ENCODE peak calls at places on chromosomes 11 and 22, in seven cellular contexts. W is body of pancreas, H is GM23248, S is lung, X is cardiac muscle cell, Z is transverse colon, G is Panc1. N is an unnamed sample.
A peak's percentile ranks its signal among the peaks of the same experiment; 100 is the strongest.

GRCh38 chr11:120153221-120153620 is 15.3 kb upstream of the TRIM29 start:
- DNase-seq in W (no peak), H (no peak), S (no peak), X (no peak), Z (no peak), G (no peak), N (no peak)

GRCh38 chr22:20786048-20786447 is 12.1 kb downstream of the SERPIND1 start:
- DNase-seq in W (no peak), H (no peak), S (no peak), X (no peak), Z (no peak), G (no peak), N (no peak)

GRCh38 chr11:60251485-60252207 is 8.7 kb upstream of the MS4A4E start:
- DNase-seq in W (peak; percentile 21), H (peak; percentile 1), S (no peak), X (peak; percentile 56), Z (no peak), G (peak; percentile 7), N (no peak)

GRCh38 chr11:28338371-28338770 is 230.2 kb downstream of the METTL15 start:
- DNase-seq in W (no peak), H (no peak), S (no peak), X (no peak), Z (no peak), G (no peak), N (no peak)

GRCh38 chr11:5196067-5196466 is 4.4 kb downstream of the OR51V1 start:
- DNase-seq in W (no peak), H (no peak), S (no peak), X (no peak), Z (no peak), G (no peak), N (no peak)

GRCh38 chr11:111663820-111664219 is 61.6 kb downstream of the SIK2 start:
- DNase-seq in W (peak; percentile 82), H (peak; percentile 32), S (peak; percentile 58), X (no peak), Z (peak; percentile 19), G (no peak), N (no peak)

GRCh38 chr11:58880625-58881024 is 36.1 kb upstream of the GLYATL2 start:
- DNase-seq in W (no peak), H (no peak), S (no peak), X (no peak), Z (no peak), G (no peak), N (no peak)

GRCh38 chr11:77039491-77040400 is 5.5 kb downstream of the B3GNT6 start:
- DNase-seq in W (peak; percentile 70), H (peak; percentile 65), S (no peak), X (peak; percentile 59), Z (peak; percentile 74), G (no peak), N (peak; percentile 23)

GRCh38 chr22:22342697-22343602 is 98.4 kb downstream of the VPREB1 start:
- DNase-seq in W (peak; percentile 90), H (peak; percentile 26), S (peak; percentile 92), X (peak; percentile 14), Z (peak; percentile 86), G (no peak), N (peak; percentile 51)

GRCh38 chr11:17898071-17898470 is 114.8 kb downstream of the SERGEF start:
- DNase-seq in W (no peak), H (no peak), S (no peak), X (no peak), Z (no peak), G (no peak), N (no peak)

GRCh38 chr11:131511794-131512193 is 141.4 kb downstream of the NTM start:
- DNase-seq in W (peak; percentile 76), H (peak; percentile 28), S (no peak), X (peak; percentile 54), Z (peak; percentile 42), G (peak; percentile 2), N (no peak)

GRCh38 chr22:39661842-39662676 is 91.5 kb downstream of the CACNA1I start:
- DNase-seq in W (peak; percentile 49), H (no peak), S (no peak), X (peak; percentile 48), Z (peak; percentile 70), G (no peak), N (peak; percentile 87)

DNA sequence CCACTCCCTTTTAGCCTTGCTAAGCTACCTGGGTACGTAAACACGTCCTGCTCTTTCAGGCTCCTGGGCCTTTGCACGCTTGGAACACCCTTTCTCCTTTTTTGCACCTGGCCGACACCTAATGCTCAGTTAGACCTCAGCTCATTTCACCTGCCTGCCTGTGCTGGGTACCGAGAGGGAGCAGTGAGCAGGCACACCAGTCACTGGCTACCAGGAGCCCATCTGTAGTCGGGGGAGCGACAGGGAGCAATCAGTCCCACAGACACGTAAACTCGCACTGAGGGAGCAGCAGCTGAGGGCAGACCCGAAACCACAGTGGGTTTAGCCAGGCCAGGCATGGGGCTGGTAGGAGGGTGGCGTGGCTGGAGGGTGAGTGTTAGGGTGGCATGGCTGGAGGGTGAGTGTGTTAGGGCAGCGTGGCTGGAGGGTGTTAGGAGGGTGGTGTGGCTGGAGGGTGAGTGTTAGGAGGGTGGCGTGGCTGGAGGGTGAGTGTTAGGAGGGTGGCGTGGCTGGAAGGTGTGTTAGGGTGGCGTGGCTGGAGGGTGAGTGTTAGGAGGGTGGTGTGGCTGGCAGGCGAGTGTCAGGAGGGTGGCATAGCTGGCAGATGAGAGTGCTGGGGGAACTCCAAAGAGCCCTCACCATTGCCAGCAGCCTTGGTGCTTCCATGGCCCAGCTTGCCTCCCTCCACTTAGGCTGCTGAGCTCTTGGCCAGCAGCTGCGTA is 6.4 kb upstream of the GTSE1 start:
- DNase-seq in W (no peak), H (no peak), S (no peak), X (no peak), Z (no peak), G (no peak), N (no peak)
- H3K27ac ChIP-seq in W (no peak overlapping the region), H (no peak overlapping the region), S (peak overlapping the region; percentile 43), X (no peak overlapping the region), Z (no peak overlapping the region), G (no peak overlapping the region), N (no peak overlapping the region)

GRCh38 chr11:64358536-64358906 is 441 bp upstream of the RPS6KA4 start:
- DNase-seq in W (no peak), H (no peak), S (no peak), X (no peak), Z (no peak), G (no peak), N (no peak)

GRCh38 chr11:64356498-64357411 is 2.2 kb upstream of the RPS6KA4 start:
- DNase-seq in W (peak; percentile 60), H (peak; percentile 69), S (no peak), X (peak; percentile 84), Z (no peak), G (peak; percentile 62), N (no peak)

GRCh38 chr11:64358907-64359711 is at the start of gene RPS6KA4:
- DNase-seq in W (peak; percentile 77), H (peak; percentile 92), S (no peak), X (peak; percentile 84), Z (peak; percentile 73), G (no peak), N (no peak)

GRCh38 chr11:64357446-64357845 is 1.5 kb upstream of the RPS6KA4 start:
- DNase-seq in W (no peak), H (no peak), S (no peak), X (no peak), Z (no peak), G (no peak), N (no peak)

GRCh38 chr11:64357904-64358535 is 942 bp upstream of the RPS6KA4 start:
- DNase-seq in W (no peak), H (peak; percentile 37), S (no peak), X (no peak), Z (peak; percentile 32), G (peak; percentile 18), N (no peak)
- H3K4me3 ChIP-seq in W (no peak overlapping the region), H (peak overlapping the region; percentile 88), S (no peak overlapping the region), X (no peak overlapping the region), Z (no peak overlapping the region), G (peak overlapping the region; percentile 86), N (peak overlapping the region; percentile 53)

GRCh38 chr11:64564947-64565889 is 25.8 kb upstream of the SLC22A12 start:
- DNase-seq in W (no peak), H (no peak), S (no peak), X (peak; percentile 23), Z (no peak), G (no peak), N (no peak)
- H3K36me3 ChIP-seq in W (no peaks in the 10 kb centered on the region), H (no peaks in the 10 kb centered on the region), S (no peaks in the 10 kb centered on the region), X (no peaks in the 10 kb centered on the region), Z (no peaks in the 10 kb centered on the region), G (no peaks in the 10 kb centered on the region), N (no peaks in the 10 kb centered on the region)

DNA sequence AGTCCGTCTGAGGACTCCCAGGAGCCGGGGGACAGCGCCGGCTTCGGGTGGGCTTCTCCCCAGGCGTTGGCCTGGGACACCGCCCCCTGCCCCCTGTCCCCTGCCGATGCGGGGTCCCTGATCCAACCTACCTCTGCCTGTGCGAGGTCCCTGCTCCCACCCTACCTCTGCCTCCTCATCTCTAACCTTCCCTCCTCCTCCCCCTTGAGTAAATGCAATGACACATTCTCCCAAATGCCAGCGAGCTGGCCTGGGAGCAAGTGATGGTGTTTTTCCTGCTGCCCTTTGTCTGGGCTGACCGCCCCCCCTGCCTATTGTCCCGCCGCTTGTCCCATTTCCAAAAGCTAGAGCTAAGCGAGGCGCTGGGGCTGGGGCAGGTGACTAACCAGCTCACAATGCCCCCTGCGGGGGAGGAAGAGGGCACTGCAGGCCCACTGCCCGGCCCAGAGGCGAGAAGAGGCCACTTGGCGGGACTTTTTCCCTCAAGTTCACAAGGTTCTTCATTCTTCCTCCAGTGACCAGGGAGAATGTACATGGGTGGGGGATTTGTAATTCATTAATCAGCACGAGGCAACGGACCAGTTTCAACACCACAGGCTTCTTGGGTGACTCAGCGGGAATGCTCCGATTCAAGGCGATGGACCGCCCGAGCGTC is 645 bp upstream of the CLCF1 start:
- DNase-seq in W (peak; percentile 87), H (peak; percentile 99), S (peak; percentile 90), X (peak; percentile 75), Z (peak; percentile 83), G (peak; percentile 80), N (peak; percentile 73)
- H3K27ac ChIP-seq in W (peak overlapping the region; percentile 91), H (peak overlapping the region; percentile 98), S (peak overlapping the region; percentile 98), X (no peak overlapping the region), Z (peak overlapping the region; percentile 95), G (peak overlapping the region; percentile 98), N (peak overlapping the region; percentile 38)

DNA sequence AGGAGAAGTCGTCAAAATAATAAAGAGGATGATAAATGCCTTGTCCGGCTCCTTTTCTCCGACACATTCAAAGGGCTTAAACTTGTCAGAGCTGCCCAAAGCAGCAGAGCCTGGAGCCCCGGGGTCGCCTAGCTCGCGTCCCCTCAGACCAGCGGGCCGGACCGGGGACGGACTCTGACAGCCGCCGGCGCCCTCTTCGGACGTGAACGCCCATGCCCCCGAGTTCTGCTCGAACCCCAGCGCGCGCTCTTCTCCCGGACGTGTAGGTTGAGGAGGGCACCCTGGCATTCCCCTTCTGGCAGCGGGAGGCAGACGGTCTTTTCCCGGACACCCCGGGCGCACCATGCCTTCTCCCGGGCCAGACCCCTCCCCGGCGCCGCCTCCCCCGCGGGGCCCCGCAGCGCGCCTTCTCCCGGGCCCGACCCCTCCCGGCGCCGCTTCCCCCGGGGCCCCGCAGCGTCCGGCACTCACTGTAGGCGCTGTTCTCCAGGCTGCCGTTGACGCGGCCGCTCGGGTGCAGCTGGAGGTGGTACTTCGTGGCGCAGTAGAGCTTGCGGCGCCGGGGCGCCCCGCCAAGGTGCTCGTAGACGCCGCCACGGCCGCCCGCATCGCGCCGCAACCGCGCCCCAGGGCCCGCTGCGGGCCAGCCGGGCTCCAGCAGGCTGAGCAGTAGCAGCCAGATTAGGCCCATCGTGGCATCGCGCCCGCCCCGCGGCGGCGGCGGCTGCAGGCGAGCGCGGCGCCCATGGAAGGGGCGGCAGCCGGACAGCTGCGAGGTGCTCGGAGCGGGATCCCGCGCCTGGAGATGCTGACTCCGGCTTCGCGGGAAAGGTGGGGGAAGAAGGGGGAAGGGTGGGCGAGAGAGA is 740 bp downstream of the FGF3 start:
- DNase-seq in W (no peak), H (no peak), S (no peak), X (no peak), Z (no peak), G (no peak), N (no peak)
- H3K4me3 ChIP-seq in W (no peak overlapping the region), H (no peak overlapping the region), S (no peak overlapping the region), X (peak overlapping the region; percentile 28), Z (no peak overlapping the region), G (peak overlapping the region; percentile 46), N (no peak overlapping the region)